ENCODE peak calls at places on chromosome 9, in six cellular contexts. One of them, this sample, is unnamed. For H3K27me3, the result is how much of the 10 kb centered on the place peaks cover.

GRCh38 chr9:122213589-122214413 is 15.0 kb downstream of the LHX6 start:
- DNase-seq in breast epithelium: no peak
- DNase-seq in gastrocnemius medialis: peak
- DNase-seq in tibial artery: no peak
- DNase-seq in uterus: no peak
- DNase-seq in body of pancreas: peak
- DNase-seq in this sample: no peak

GRCh38 chr9:129374651-129375050 is 196.6 kb upstream of the IER5L start:
- DNase-seq in breast epithelium: no peak
- DNase-seq in gastrocnemius medialis: no peak
- DNase-seq in tibial artery: no peak
- DNase-seq in uterus: no peak
- DNase-seq in body of pancreas: no peak
- DNase-seq in this sample: no peak

GRCh38 chr9:80157561-80157983 is 585.8 kb downstream of the TLE4 start:
- DNase-seq in breast epithelium: no peak
- DNase-seq in gastrocnemius medialis: no peak
- DNase-seq in tibial artery: no peak
- DNase-seq in uterus: no peak
- DNase-seq in body of pancreas: no peak
- DNase-seq in this sample: no peak

GRCh38 chr9:89497978-89498844 is at the start of gene SEMA4D:
- DNase-seq in breast epithelium: no peak
- DNase-seq in gastrocnemius medialis: peak
- DNase-seq in tibial artery: peak
- DNase-seq in uterus: peak
- DNase-seq in body of pancreas: peak
- DNase-seq in this sample: peak

GRCh38 chr9:71355884-71356283 is 234.5 kb upstream of the TRPM3 start:
- DNase-seq in breast epithelium: no peak
- DNase-seq in gastrocnemius medialis: no peak
- DNase-seq in tibial artery: no peak
- DNase-seq in uterus: no peak
- DNase-seq in body of pancreas: no peak
- DNase-seq in this sample: no peak

GRCh38 chr9:131487621-131488031 is 15.1 kb upstream of the POMT1 start:
- DNase-seq in breast epithelium: no peak
- DNase-seq in gastrocnemius medialis: no peak
- DNase-seq in tibial artery: no peak
- DNase-seq in uterus: no peak
- DNase-seq in body of pancreas: no peak
- DNase-seq in this sample: no peak

GRCh38 chr9:101376117-101376866 is 8.5 kb downstream of the BAAT start:
- DNase-seq in breast epithelium: no peak
- DNase-seq in gastrocnemius medialis: no peak
- DNase-seq in tibial artery: no peak
- DNase-seq in uterus: peak
- DNase-seq in body of pancreas: no peak
- DNase-seq in this sample: no peak

GRCh38 chr9:114305189-114305555 is 17.7 kb upstream of the ORM1 start:
- DNase-seq in breast epithelium: no peak
- DNase-seq in gastrocnemius medialis: no peak
- DNase-seq in tibial artery: no peak
- DNase-seq in uterus: no peak
- DNase-seq in body of pancreas: no peak
- DNase-seq in this sample: no peak

GRCh38 chr9:86202338-86202882 is 57.0 kb downstream of the C9orf153 start:
- DNase-seq in breast epithelium: no peak
- DNase-seq in gastrocnemius medialis: no peak
- DNase-seq in tibial artery: no peak
- DNase-seq in uterus: no peak
- DNase-seq in body of pancreas: peak
- DNase-seq in this sample: peak

GRCh38 chr9:29969408-29969807 is 2396.1 kb upstream of the C9orf72 start:
- DNase-seq in breast epithelium: no peak
- DNase-seq in gastrocnemius medialis: no peak
- DNase-seq in tibial artery: no peak
- DNase-seq in uterus: no peak
- DNase-seq in body of pancreas: no peak
- DNase-seq in this sample: no peak

GRCh38 chr9:16337322-16338029 is 533.0 kb downstream of the BNC2 start:
- DNase-seq in breast epithelium: no peak
- DNase-seq in gastrocnemius medialis: no peak
- DNase-seq in tibial artery: no peak
- DNase-seq in uterus: no peak
- DNase-seq in body of pancreas: no peak
- DNase-seq in this sample: peak

GRCh38 chr9:89436326-89436725 is 61.6 kb downstream of the SEMA4D start:
- DNase-seq in breast epithelium: no peak
- DNase-seq in gastrocnemius medialis: no peak
- DNase-seq in tibial artery: no peak
- DNase-seq in uterus: no peak
- DNase-seq in body of pancreas: no peak
- DNase-seq in this sample: no peak

GRCh38 chr9:4678679-4679267 is 596 bp upstream of the CDC37L1 start:
- DNase-seq in breast epithelium: no peak
- DNase-seq in gastrocnemius medialis: no peak
- DNase-seq in tibial artery: no peak
- DNase-seq in uterus: no peak
- DNase-seq in body of pancreas: no peak
- DNase-seq in this sample: no peak

GRCh38 chr9:105117111-105117682 is 127.3 kb upstream of the SLC44A1 start:
- DNase-seq in breast epithelium: no peak
- DNase-seq in gastrocnemius medialis: no peak
- DNase-seq in tibial artery: no peak
- DNase-seq in uterus: no peak
- DNase-seq in body of pancreas: no peak
- DNase-seq in this sample: no peak

GRCh38 chr9:130847306-130848217 is 12.5 kb downstream of the ABL1 start:
- DNase-seq in breast epithelium: no peak
- DNase-seq in gastrocnemius medialis: peak
- DNase-seq in tibial artery: peak
- DNase-seq in uterus: peak
- DNase-seq in body of pancreas: peak
- DNase-seq in this sample: peak

GRCh38 chr9:126114850-126115460 is 211.7 kb upstream of the MVB12B start:
- DNase-seq in breast epithelium: no peak
- DNase-seq in gastrocnemius medialis: no peak
- DNase-seq in tibial artery: no peak
- DNase-seq in uterus: no peak
- DNase-seq in body of pancreas: no peak
- DNase-seq in this sample: no peak

GRCh38 chr9:126114409-126114760 is 212.2 kb upstream of the MVB12B start:
- DNase-seq in breast epithelium: no peak
- DNase-seq in gastrocnemius medialis: no peak
- DNase-seq in tibial artery: no peak
- DNase-seq in uterus: no peak
- DNase-seq in body of pancreas: no peak
- DNase-seq in this sample: no peak

GRCh38 chr9:126113176-126113575 is 213.5 kb upstream of the MVB12B start:
- DNase-seq in breast epithelium: no peak
- DNase-seq in gastrocnemius medialis: no peak
- DNase-seq in tibial artery: no peak
- DNase-seq in uterus: no peak
- DNase-seq in body of pancreas: no peak
- DNase-seq in this sample: no peak

GRCh38 chr9:126112135-126112720 is 214.4 kb upstream of the MVB12B start:
- DNase-seq in breast epithelium: no peak
- DNase-seq in gastrocnemius medialis: no peak
- DNase-seq in tibial artery: no peak
- DNase-seq in uterus: no peak
- DNase-seq in body of pancreas: no peak
- DNase-seq in this sample: no peak

GRCh38 chr9:126113756-126114408 is 212.7 kb upstream of the MVB12B start:
- DNase-seq in breast epithelium: no peak
- DNase-seq in gastrocnemius medialis: no peak
- DNase-seq in tibial artery: no peak
- DNase-seq in uterus: no peak
- DNase-seq in body of pancreas: no peak
- DNase-seq in this sample: no peak
- H3K27me3 ChIP-seq in breast epithelium: under half
- H3K27me3 ChIP-seq in gastrocnemius medialis: under half
- H3K27me3 ChIP-seq in tibial artery: under half
- H3K27me3 ChIP-seq in uterus: under half
- H3K27me3 ChIP-seq in body of pancreas: under half
- H3K27me3 ChIP-seq in this sample: under half

GRCh38 chr9:91951944-91952520 is 2.0 kb upstream of the ROR2 start:
- DNase-seq in breast epithelium: no peak
- DNase-seq in gastrocnemius medialis: no peak
- DNase-seq in tibial artery: no peak
- DNase-seq in uterus: no peak
- DNase-seq in body of pancreas: no peak
- DNase-seq in this sample: no peak

GRCh38 chr9:91953723-91954122 is 3.7 kb upstream of the ROR2 start:
- DNase-seq in breast epithelium: no peak
- DNase-seq in gastrocnemius medialis: no peak
- DNase-seq in tibial artery: no peak
- DNase-seq in uterus: no peak
- DNase-seq in body of pancreas: no peak
- DNase-seq in this sample: no peak

GRCh38 chr9:91958179-91958578 is 8.2 kb upstream of the ROR2 start:
- DNase-seq in breast epithelium: no peak
- DNase-seq in gastrocnemius medialis: peak
- DNase-seq in tibial artery: peak
- DNase-seq in uterus: no peak
- DNase-seq in body of pancreas: peak
- DNase-seq in this sample: no peak

GRCh38 chr9:91949946-91950664 is at the start of gene ROR2:
- DNase-seq in breast epithelium: peak
- DNase-seq in gastrocnemius medialis: no peak
- DNase-seq in tibial artery: no peak
- DNase-seq in uterus: peak
- DNase-seq in body of pancreas: peak
- DNase-seq in this sample: no peak

DNA sequence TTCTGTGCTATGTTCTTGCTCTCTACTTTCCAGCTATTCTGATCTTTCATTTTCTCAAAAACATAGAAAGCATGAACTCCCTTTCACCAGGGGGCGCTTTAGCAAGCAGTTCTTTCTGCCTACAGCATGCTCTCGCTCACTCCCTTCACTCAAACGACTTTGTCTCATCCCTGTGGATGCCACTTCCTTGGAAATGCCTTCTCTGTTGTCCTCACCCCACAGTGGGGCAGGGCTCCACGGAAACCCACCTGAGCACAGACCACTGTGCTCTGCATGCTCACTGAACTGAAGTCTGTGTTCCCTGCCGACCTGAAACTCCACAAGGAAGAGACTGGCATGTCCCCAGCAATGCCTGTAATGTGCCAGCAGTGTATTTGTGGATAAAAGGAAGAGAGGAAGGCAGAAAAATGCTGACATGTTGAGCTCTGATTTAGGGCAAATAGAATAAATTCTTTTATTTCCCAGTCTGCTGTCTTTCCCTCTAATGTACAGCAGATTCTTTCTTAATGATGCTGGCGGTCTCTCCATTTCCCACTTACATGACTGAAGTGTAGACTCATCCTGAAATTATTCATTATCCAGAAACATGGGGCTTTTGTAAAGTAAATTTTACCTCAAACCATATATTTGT is 4.9 kb upstream of the ROR2 start:
- DNase-seq in breast epithelium: no peak
- DNase-seq in gastrocnemius medialis: no peak
- DNase-seq in tibial artery: no peak
- DNase-seq in uterus: peak
- DNase-seq in body of pancreas: peak
- DNase-seq in this sample: peak
- H3K4me3 ChIP-seq in breast epithelium: peak
- H3K4me3 ChIP-seq in gastrocnemius medialis: no peak
- H3K4me3 ChIP-seq in tibial artery: no peak
- H3K4me3 ChIP-seq in uterus: no peak
- H3K4me3 ChIP-seq in body of pancreas: no peak
- H3K4me3 ChIP-seq in this sample: peak

DNA sequence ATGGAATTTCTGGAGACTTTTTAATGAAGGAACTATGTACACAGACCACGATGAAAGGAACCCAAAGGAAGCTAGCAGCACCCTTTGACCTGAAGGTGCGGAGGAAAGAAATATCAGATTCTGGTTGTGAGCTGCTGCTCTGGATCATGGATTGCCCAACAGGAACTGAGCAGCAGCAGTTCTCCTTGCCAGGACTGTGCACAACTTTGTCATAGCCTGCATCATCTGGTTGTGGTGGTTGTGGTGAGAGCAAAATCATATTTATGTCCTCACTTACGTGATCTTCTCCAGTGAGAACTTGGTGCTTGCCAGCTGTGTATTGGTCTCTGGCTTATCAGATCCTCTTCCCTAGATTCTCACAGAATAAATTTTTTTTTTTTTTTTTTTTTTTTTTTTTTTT is 70.7 kb upstream of the LPAR1 start:
- DNase-seq in breast epithelium: no peak
- DNase-seq in gastrocnemius medialis: no peak
- DNase-seq in tibial artery: no peak
- DNase-seq in uterus: no peak
- DNase-seq in body of pancreas: no peak
- DNase-seq in this sample: peak
- H3K27me3 ChIP-seq in breast epithelium: under half
- H3K27me3 ChIP-seq in gastrocnemius medialis: under half
- H3K27me3 ChIP-seq in tibial artery: under half
- H3K27me3 ChIP-seq in uterus: under half
- H3K27me3 ChIP-seq in body of pancreas: under half
- H3K27me3 ChIP-seq in this sample: under half

DNA sequence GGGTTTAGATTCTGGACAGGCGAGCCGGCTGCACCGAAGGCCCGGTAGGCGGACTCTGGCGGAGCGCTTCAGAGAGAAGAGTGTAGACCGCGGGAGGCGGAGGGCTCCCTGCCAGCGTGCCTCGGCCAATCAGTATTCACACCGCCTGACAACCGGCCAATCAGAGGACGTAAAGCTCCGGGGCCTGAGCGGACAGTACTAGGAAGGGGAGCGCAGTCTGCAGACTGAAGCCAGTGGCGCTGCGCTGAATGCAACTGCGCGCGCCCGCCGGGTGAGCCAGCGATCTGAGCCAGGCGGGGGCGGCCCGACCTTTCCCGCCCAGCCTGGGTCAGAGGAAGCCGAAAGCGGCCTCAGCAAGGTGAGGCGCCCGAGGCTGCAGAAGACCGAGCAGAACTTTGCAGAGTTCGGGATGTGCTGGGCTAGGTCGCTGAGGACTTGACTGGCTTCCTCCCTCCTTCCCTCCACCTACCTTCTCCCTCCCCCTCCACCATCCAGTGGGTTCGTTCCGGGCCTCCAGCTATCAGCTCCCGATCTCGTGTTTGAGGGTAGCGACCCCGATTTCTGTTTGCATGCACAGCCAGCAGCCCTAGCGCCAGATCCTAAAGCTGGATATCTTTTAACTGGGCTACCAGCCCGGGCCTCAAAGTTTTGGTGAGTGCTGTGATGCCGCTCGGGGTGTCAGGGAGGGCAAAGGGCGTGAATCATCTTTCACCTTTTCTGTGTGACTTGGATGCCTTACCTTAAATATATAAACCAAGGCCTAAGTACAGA is at the start of gene DMRT2:
- DNase-seq in breast epithelium: peak
- DNase-seq in gastrocnemius medialis: peak
- DNase-seq in tibial artery: peak
- DNase-seq in uterus: peak
- DNase-seq in body of pancreas: peak
- DNase-seq in this sample: no peak
- H3K4me3 ChIP-seq in breast epithelium: peak
- H3K4me3 ChIP-seq in gastrocnemius medialis: peak
- H3K4me3 ChIP-seq in tibial artery: peak
- H3K4me3 ChIP-seq in uterus: no peak
- H3K4me3 ChIP-seq in body of pancreas: no peak
- H3K4me3 ChIP-seq in this sample: no peak